ENCODE peak calls at places on chromosomes 4 and X, in four cellular contexts. One of them, this sample, is unnamed. For H3K9me3, the result is how much of the 10 kb centered on the place peaks cover.

GRCh38 chr4:74618166-74618565 is 173.2 kb downstream of the AREG start:
- DNase-seq in CD8-positive, alpha-beta memory T cell: no peak
- DNase-seq in heart right ventricle: no peak
- DNase-seq in right lobe of liver: no peak
- DNase-seq in this sample: no peak

GRCh38 chr4:52550186-52550585 is 108.9 kb downstream of the USP46 start:
- DNase-seq in right lobe of liver: no peak
- DNase-seq in heart right ventricle: no peak
- DNase-seq in CD8-positive, alpha-beta memory T cell: no peak
- DNase-seq in this sample: no peak

GRCh38 chrX:24763989-24764388 is 70.3 kb downstream of the POLA1 start:
- DNase-seq in CD8-positive, alpha-beta memory T cell: no peak
- DNase-seq in heart right ventricle: no peak
- DNase-seq in right lobe of liver: no peak
- DNase-seq in this sample: no peak

GRCh38 chrX:42096262-42096939 is 173.0 kb upstream of the CASK start:
- DNase-seq in heart right ventricle: peak
- DNase-seq in CD8-positive, alpha-beta memory T cell: no peak
- DNase-seq in right lobe of liver: no peak
- DNase-seq in this sample: no peak

GRCh38 chrX:104113237-104113965 is 1.1 kb downstream of the ZCCHC18 start:
- DNase-seq in right lobe of liver: no peak
- DNase-seq in heart right ventricle: peak
- DNase-seq in CD8-positive, alpha-beta memory T cell: peak
- DNase-seq in this sample: peak

GRCh38 chr4:34250562-34250961 is 1993.8 kb downstream of the ARAP2 start:
- DNase-seq in CD8-positive, alpha-beta memory T cell: no peak
- DNase-seq in heart right ventricle: no peak
- DNase-seq in right lobe of liver: no peak
- DNase-seq in this sample: no peak

GRCh38 chr4:1766336-1767057 is 26.6 kb upstream of the FGFR3 start:
- DNase-seq in CD8-positive, alpha-beta memory T cell: no peak
- DNase-seq in heart right ventricle: no peak
- DNase-seq in right lobe of liver: no peak
- DNase-seq in this sample: no peak

GRCh38 chr4:73019462-73020047 is 50.0 kb downstream of the COX18 start:
- DNase-seq in heart right ventricle: no peak
- DNase-seq in CD8-positive, alpha-beta memory T cell: peak
- DNase-seq in right lobe of liver: no peak
- DNase-seq in this sample: no peak

GRCh38 chr4:181650033-181650825 is 593.0 kb upstream of the TENM3 start:
- DNase-seq in heart right ventricle: no peak
- DNase-seq in CD8-positive, alpha-beta memory T cell: no peak
- DNase-seq in right lobe of liver: no peak
- DNase-seq in this sample: no peak

GRCh38 chr4:153273736-153274135 is 69.5 kb downstream of the TRIM2 start:
- DNase-seq in heart right ventricle: no peak
- DNase-seq in right lobe of liver: no peak
- DNase-seq in CD8-positive, alpha-beta memory T cell: no peak
- DNase-seq in this sample: no peak

GRCh38 chr4:11623726-11624037 is 195.0 kb upstream of the HS3ST1 start:
- DNase-seq in right lobe of liver: no peak
- DNase-seq in heart right ventricle: no peak
- DNase-seq in CD8-positive, alpha-beta memory T cell: no peak
- DNase-seq in this sample: no peak
- H3K9me3 ChIP-seq in right lobe of liver: under half
- H3K9me3 ChIP-seq in heart right ventricle: under half
- H3K9me3 ChIP-seq in CD8-positive, alpha-beta memory T cell: under half
- H3K9me3 ChIP-seq in this sample: under half

DNA sequence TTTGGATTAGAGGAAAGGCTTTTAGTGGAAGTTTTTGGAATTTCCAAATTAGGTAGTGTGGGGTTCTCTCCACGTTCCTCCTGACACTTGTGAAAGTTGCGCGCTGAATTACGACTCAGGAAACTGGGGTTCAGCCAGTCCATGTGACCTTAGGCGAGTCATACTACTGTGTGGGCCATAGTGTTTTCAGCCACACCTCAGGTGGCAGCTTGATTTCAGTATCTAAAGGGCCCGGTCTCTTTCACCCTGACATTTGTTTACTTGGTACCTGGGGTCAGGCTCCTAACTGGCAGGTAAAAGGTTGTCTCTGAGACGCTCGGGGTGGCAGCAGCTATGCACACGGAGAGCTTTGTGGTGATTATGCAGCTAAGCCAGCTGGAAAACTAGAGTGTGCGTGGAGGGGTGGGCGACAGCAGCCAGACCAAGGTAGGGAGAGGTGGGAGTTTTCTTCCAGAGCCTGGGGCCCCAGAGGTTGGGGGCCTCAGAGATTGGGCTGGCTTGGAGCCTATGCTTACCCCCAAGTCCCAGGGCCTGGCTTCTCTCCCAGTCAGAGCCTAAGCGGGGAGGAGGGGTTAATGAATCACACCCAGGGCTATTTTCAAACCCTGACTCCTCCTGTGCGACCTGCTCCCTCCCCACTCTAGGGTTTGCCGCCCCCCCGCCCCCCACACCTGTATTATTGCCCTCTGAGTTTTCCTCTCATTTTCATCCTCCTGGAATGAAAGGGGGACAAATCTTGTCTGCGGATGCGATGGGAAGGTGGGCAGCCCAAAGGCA is 47.2 kb downstream of the STARD8 start:
- DNase-seq in heart right ventricle: no peak
- DNase-seq in right lobe of liver: peak
- DNase-seq in CD8-positive, alpha-beta memory T cell: no peak
- DNase-seq in this sample: no peak
- H3K27ac ChIP-seq in heart right ventricle: peak
- H3K27ac ChIP-seq in right lobe of liver: peak
- H3K27ac ChIP-seq in CD8-positive, alpha-beta memory T cell: peak
- H3K27ac ChIP-seq in this sample: peak

GRCh38 chr4:12036450-12036849 is 607.8 kb upstream of the HS3ST1 start:
- DNase-seq in right lobe of liver: no peak
- DNase-seq in CD8-positive, alpha-beta memory T cell: no peak
- DNase-seq in heart right ventricle: peak
- DNase-seq in this sample: no peak
- H3K9me3 ChIP-seq in right lobe of liver: under half
- H3K9me3 ChIP-seq in CD8-positive, alpha-beta memory T cell: under half
- H3K9me3 ChIP-seq in heart right ventricle: under half
- H3K9me3 ChIP-seq in this sample: under half

GRCh38 chrX:21875013-21875412 is 19.2 kb downstream of the YY2 start:
- DNase-seq in CD8-positive, alpha-beta memory T cell: no peak
- DNase-seq in heart right ventricle: no peak
- DNase-seq in right lobe of liver: no peak
- DNase-seq in this sample: no peak

GRCh38 chrX:21870494-21870893 is 14.7 kb downstream of the YY2 start:
- DNase-seq in right lobe of liver: no peak
- DNase-seq in heart right ventricle: no peak
- DNase-seq in CD8-positive, alpha-beta memory T cell: no peak
- DNase-seq in this sample: no peak

GRCh38 chrX:21873063-21873785 is 17.4 kb downstream of the YY2 start:
- DNase-seq in CD8-positive, alpha-beta memory T cell: no peak
- DNase-seq in heart right ventricle: no peak
- DNase-seq in right lobe of liver: no peak
- DNase-seq in this sample: no peak
- H3K27ac ChIP-seq in CD8-positive, alpha-beta memory T cell: no peak
- H3K27ac ChIP-seq in heart right ventricle: no peak
- H3K27ac ChIP-seq in right lobe of liver: no peak
- H3K27ac ChIP-seq in this sample: no peak

GRCh38 chr4:8431553-8431952 is 9.0 kb downstream of the ACOX3 start:
- DNase-seq in CD8-positive, alpha-beta memory T cell: no peak
- DNase-seq in right lobe of liver: peak
- DNase-seq in heart right ventricle: no peak
- DNase-seq in this sample: no peak
- H3K9me3 ChIP-seq in CD8-positive, alpha-beta memory T cell: under half
- H3K9me3 ChIP-seq in right lobe of liver: under half
- H3K9me3 ChIP-seq in heart right ventricle: under half
- H3K9me3 ChIP-seq in this sample: under half